ENCODE peak calls at places on chromosomes 11 and 22, in four cellular contexts. One of them, this sample, is unnamed. For H3K4me1, the result is how much of the 10 kb centered on the place peaks cover.

GRCh38 chr11:63505857-63506528 is at the start of gene LGALS12:
- DNase-seq in ovary: no peak
- DNase-seq in testis: no peak
- DNase-seq in neural progenitor cell: no peak
- DNase-seq in this sample: no peak

GRCh38 chr11:103662880-103663279 is 373.6 kb upstream of the DDI1 start:
- DNase-seq in testis: no peak
- DNase-seq in neural progenitor cell: no peak
- DNase-seq in ovary: no peak
- DNase-seq in this sample: no peak

GRCh38 chr11:64484308-64485061 is 106.5 kb upstream of the SLC22A12 start:
- DNase-seq in testis: no peak
- DNase-seq in ovary: no peak
- DNase-seq in neural progenitor cell: no peak
- DNase-seq in this sample: no peak

GRCh38 chr11:60756307-60757032 is at the start of gene MS4A15:
- DNase-seq in testis: no peak
- DNase-seq in ovary: no peak
- DNase-seq in neural progenitor cell: peak
- DNase-seq in this sample: no peak

GRCh38 chr11:70278994-70279393 is 8.5 kb downstream of the PPFIA1 start:
- DNase-seq in testis: no peak
- DNase-seq in neural progenitor cell: no peak
- DNase-seq in ovary: no peak
- DNase-seq in this sample: no peak

GRCh38 chr22:37741312-37741795 is 44.5 kb downstream of the TRIOBP start:
- DNase-seq in ovary: peak
- DNase-seq in testis: peak
- DNase-seq in neural progenitor cell: peak
- DNase-seq in this sample: no peak

GRCh38 chr11:79265756-79266322 is 175.0 kb downstream of the TENM4 start:
- DNase-seq in testis: no peak
- DNase-seq in neural progenitor cell: no peak
- DNase-seq in ovary: no peak
- DNase-seq in this sample: no peak

GRCh38 chr11:72724851-72725730 is 27.1 kb downstream of the ARAP1 start:
- DNase-seq in testis: peak
- DNase-seq in neural progenitor cell: peak
- DNase-seq in ovary: peak
- DNase-seq in this sample: peak

GRCh38 chr11:848380-848931 is 5.8 kb downstream of the TSPAN4 start:
- DNase-seq in ovary: peak
- DNase-seq in neural progenitor cell: peak
- DNase-seq in testis: no peak
- DNase-seq in this sample: peak

GRCh38 chr11:11253487-11253886 is 99.6 kb downstream of the CSNK2A3 start:
- DNase-seq in neural progenitor cell: no peak
- DNase-seq in testis: no peak
- DNase-seq in ovary: no peak
- DNase-seq in this sample: no peak

GRCh38 chr11:104781719-104782376 is 116.4 kb downstream of the CASP12 start:
- DNase-seq in neural progenitor cell: no peak
- DNase-seq in testis: no peak
- DNase-seq in ovary: no peak
- DNase-seq in this sample: no peak

GRCh38 chr11:62241095-62241494 is 944 bp upstream of the SCGB1D2 start:
- DNase-seq in neural progenitor cell: no peak
- DNase-seq in ovary: no peak
- DNase-seq in testis: no peak
- DNase-seq in this sample: no peak

GRCh38 chr22:28402539-28402938 is 277.1 kb downstream of the TTC28 start:
- DNase-seq in neural progenitor cell: no peak
- DNase-seq in ovary: no peak
- DNase-seq in testis: no peak
- DNase-seq in this sample: no peak

GRCh38 chr11:57353024-57353423 is 14.9 kb downstream of the P2RX3 start:
- DNase-seq in neural progenitor cell: no peak
- DNase-seq in testis: no peak
- DNase-seq in ovary: no peak
- DNase-seq in this sample: no peak

GRCh38 chr22:32177221-32177765 is 18.2 kb upstream of the C22orf42 start:
- DNase-seq in neural progenitor cell: peak
- DNase-seq in testis: no peak
- DNase-seq in ovary: no peak
- DNase-seq in this sample: no peak

GRCh38 chr11:75813126-75813525 is 1.9 kb upstream of the UVRAG start:
- DNase-seq in testis: no peak
- DNase-seq in neural progenitor cell: no peak
- DNase-seq in ovary: no peak
- DNase-seq in this sample: no peak

GRCh38 chr22:50544746-50545253 is 899 bp upstream of the KLHDC7B start:
- DNase-seq in testis: no peak
- DNase-seq in neural progenitor cell: no peak
- DNase-seq in ovary: no peak
- DNase-seq in this sample: peak

GRCh38 chr11:33898957-33899356 is 7.1 kb upstream of the LMO2 start:
- DNase-seq in testis: no peak
- DNase-seq in ovary: no peak
- DNase-seq in neural progenitor cell: no peak
- DNase-seq in this sample: no peak
- H3K4me1 ChIP-seq in testis: under half
- H3K4me1 ChIP-seq in ovary: under half
- H3K4me1 ChIP-seq in neural progenitor cell: under half
- H3K4me1 ChIP-seq in this sample: under half

GRCh38 chr11:118051136-118051610 is 25.7 kb upstream of the TMPRSS4 start:
- DNase-seq in ovary: no peak
- DNase-seq in testis: no peak
- DNase-seq in neural progenitor cell: no peak
- DNase-seq in this sample: no peak
- H3K4me3 ChIP-seq in ovary: no peak
- H3K4me3 ChIP-seq in testis: no peak
- H3K4me3 ChIP-seq in neural progenitor cell: no peak
- H3K4me3 ChIP-seq in this sample: peak

GRCh38 chr11:128507936-128508335 is 79.4 kb downstream of the ETS1 start:
- DNase-seq in testis: no peak
- DNase-seq in neural progenitor cell: no peak
- DNase-seq in ovary: no peak
- DNase-seq in this sample: no peak
- H3K4me1 ChIP-seq in testis: under half
- H3K4me1 ChIP-seq in neural progenitor cell: under half
- H3K4me1 ChIP-seq in ovary: under half
- H3K4me1 ChIP-seq in this sample: half or more

DNA sequence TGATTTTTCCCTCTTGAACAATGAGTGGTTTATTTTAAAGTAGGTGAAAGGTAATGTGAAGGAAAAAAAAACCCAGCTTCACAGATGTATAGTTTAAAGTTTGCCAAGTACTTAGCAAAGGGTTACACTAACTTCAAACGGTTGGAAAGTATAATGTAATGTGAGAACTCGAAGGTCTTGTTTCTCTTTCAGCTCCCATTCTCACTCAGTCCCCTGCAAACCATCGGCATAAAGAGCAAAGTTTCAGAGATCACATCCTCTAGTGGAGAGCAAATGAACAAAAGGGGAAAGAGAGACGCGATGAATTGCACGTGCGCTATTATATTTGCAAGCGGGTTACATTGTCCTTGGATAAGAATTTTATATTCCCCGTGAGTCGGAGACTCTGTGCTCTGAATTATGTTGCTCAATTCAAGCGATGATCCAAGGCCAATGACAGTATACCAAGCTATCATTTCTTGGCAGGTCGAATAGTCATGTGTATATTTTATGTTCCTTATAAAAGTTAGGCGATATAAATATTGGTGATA is 37.6 kb upstream of the BIRC3 start:
- DNase-seq in neural progenitor cell: no peak
- DNase-seq in ovary: no peak
- DNase-seq in testis: peak
- DNase-seq in this sample: no peak
- H3K4me3 ChIP-seq in neural progenitor cell: no peak
- H3K4me3 ChIP-seq in ovary: no peak
- H3K4me3 ChIP-seq in testis: no peak
- H3K4me3 ChIP-seq in this sample: no peak

DNA sequence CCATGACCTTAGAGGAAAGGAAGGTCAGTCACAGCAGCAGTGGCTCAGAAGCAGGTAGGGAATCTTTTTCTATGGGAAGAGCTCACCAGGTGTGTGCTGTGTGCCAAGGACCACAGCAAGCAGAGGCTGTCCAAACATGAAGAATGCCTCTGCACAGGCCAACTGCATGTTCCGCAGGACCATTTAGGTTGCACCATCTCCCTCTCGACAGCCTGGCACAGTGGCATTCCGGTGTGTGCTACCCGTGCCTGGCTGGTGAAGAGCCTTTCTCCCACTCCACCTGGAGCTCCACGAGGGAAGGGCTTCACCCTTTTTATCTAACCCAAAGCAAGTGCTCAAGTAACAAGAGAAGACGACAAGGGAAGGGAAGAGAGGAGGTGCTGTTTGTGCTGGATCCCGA is 76.5 kb downstream of the PACSIN2 start:
- DNase-seq in ovary: no peak
- DNase-seq in testis: no peak
- DNase-seq in neural progenitor cell: no peak
- DNase-seq in this sample: no peak
- H3K4me1 ChIP-seq in ovary: under half
- H3K4me1 ChIP-seq in testis: under half
- H3K4me1 ChIP-seq in neural progenitor cell: under half
- H3K4me1 ChIP-seq in this sample: under half

DNA sequence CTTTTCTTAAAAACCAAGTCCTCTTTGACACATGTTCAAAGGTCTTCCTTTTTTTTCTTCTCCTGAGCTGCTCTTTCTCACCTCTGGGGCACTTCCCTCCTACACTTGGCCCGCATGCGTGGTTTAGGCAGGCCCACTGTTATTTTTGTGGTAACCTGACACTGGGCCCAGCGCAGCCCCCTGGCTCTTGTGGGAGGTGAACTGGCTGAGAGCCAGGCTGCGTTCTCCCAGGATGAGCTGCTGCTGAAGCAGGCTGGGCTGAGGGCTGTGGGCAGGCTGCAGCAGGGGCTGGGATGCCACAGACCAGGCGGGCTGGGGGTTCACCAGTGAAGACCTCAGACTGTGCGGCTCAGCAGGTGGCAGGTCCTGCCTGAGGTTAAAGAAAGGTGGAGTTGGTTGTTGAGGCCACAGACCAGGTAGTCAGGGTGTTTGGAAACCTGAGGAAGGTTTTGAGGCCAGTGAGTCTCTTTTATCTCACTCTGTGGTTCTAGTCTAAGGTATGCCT is 72.4 kb downstream of the TEAD1 start:
- DNase-seq in neural progenitor cell: peak
- DNase-seq in ovary: peak
- DNase-seq in testis: peak
- DNase-seq in this sample: no peak
- H3K4me3 ChIP-seq in neural progenitor cell: no peak
- H3K4me3 ChIP-seq in ovary: no peak
- H3K4me3 ChIP-seq in testis: no peak
- H3K4me3 ChIP-seq in this sample: no peak

GRCh38 chr11:116642481-116642880 is 130.3 kb downstream of the BUD13 start:
- DNase-seq in testis: no peak
- DNase-seq in ovary: no peak
- DNase-seq in neural progenitor cell: no peak
- DNase-seq in this sample: no peak
- H3K4me1 ChIP-seq in testis: under half
- H3K4me1 ChIP-seq in ovary: under half
- H3K4me1 ChIP-seq in neural progenitor cell: under half
- H3K4me1 ChIP-seq in this sample: under half